ENCODE peak calls at places on chromosomes 1 and 21, in nine cellular contexts. J is K562, Q is left lung, D is endodermal cell, T is HAP-1, A is OCI-LY7, L is mesenchymal stem cell, C is breast epithelium, M is gastrocnemius medialis. G is an unnamed sample.

GRCh38 chr1:206075786-206076725 is 23.1 kb downstream of the RHEX start:
- DNase-seq in J (no peak), Q (no peak), D (peak; percentile 61), T (no peak), A (no peak), L (peak; percentile 26), C (no peak), M (no peak), G (no peak)

GRCh38 chr1:33182896-33183295 is 1.1 kb upstream of the TRIM62 start:
- DNase-seq in J (no peak), Q (no peak), D (no peak), T (no peak), A (no peak), L (no peak), C (no peak), M (no peak), G (no peak)

GRCh38 chr1:119544165-119544762 is 37.3 kb downstream of the HSD3B1 start:
- DNase-seq in J (peak; percentile 17), Q (no peak), D (peak; percentile 86), T (no peak), A (peak; percentile 6), L (peak; percentile 2), C (no peak), M (no peak), G (no peak)

GRCh38 chr1:217311766-217312165 is 319.1 kb downstream of the GPATCH2 start:
- DNase-seq in J (no peak), Q (no peak), D (peak; percentile 75), T (peak; percentile 47), A (no peak), L (no peak), C (no peak), M (no peak), G (no peak)

GRCh38 chr21:29549614-29550013 is 250.9 kb downstream of the BACH1 start:
- DNase-seq in J (no peak), Q (no peak), D (no peak), T (no peak), A (no peak), L (no peak), C (no peak), M (no peak), G (no peak)

GRCh38 chr1:203643213-203644045 is 16.8 kb downstream of the ATP2B4 start:
- DNase-seq in J (no peak), Q (no peak), D (no peak), T (no peak), A (no peak), L (peak; percentile 36), C (no peak), M (no peak), G (no peak)

GRCh38 chr1:160406131-160406968 is 6.0 kb downstream of the VANGL2 start:
- DNase-seq in J (no peak), Q (no peak), D (peak; percentile 56), T (no peak), A (no peak), L (no peak), C (no peak), M (no peak), G (no peak)

GRCh38 chr1:198771562-198772153 is 132.8 kb downstream of the PTPRC start:
- DNase-seq in J (peak; percentile 16), Q (no peak), D (no peak), T (peak; percentile 50), A (peak; percentile 62), L (peak; percentile 69), C (no peak), M (no peak), G (no peak)

GRCh38 chr1:28668191-28668955 is at the start of gene GMEB1:
- DNase-seq in J (peak; percentile 99), Q (peak; percentile 97), D (peak; percentile 93), T (peak; percentile 90), A (peak; percentile 93), L (peak; percentile 86), C (peak; percentile 79), M (peak; percentile 85), G (peak; percentile 39)

GRCh38 chr1:89894210-89894668 is 73.4 kb downstream of the LRRC8D start:
- DNase-seq in J (no peak), Q (no peak), D (no peak), T (no peak), A (no peak), L (peak; percentile 80), C (no peak), M (no peak), G (no peak)

GRCh38 chr21:28516996-28517592 is 475.6 kb downstream of the LTN1 start:
- DNase-seq in J (no peak), Q (peak; percentile 53), D (peak; percentile 96), T (peak; percentile 34), A (peak; percentile 88), L (peak; percentile 52), C (peak; percentile 57), M (peak; percentile 37), G (peak; percentile 70)

GRCh38 chr1:192521734-192522133 is 53.8 kb upstream of the RGS1 start:
- DNase-seq in J (no peak), Q (no peak), D (no peak), T (no peak), A (no peak), L (no peak), C (no peak), M (no peak), G (no peak)

GRCh38 chr21:37670883-37671282 is 245.4 kb downstream of the KCNJ6 start:
- DNase-seq in J (no peak), Q (peak; percentile 49), D (no peak), T (no peak), A (no peak), L (peak; percentile 4), C (no peak), M (no peak), G (no peak)

GRCh38 chr1:13996334-13996733 is 296.3 kb downstream of the PRDM2 start:
- DNase-seq in J (no peak), Q (no peak), D (peak; percentile 52), T (no peak), A (no peak), L (no peak), C (no peak), M (no peak), G (no peak)

GRCh38 chr1:22428672-22429071 is 23.0 kb upstream of the ZBTB40 start:
- DNase-seq in J (peak; percentile 85), Q (no peak), D (peak; percentile 61), T (peak; percentile 43), A (peak; percentile 88), L (peak; percentile 66), C (no peak), M (no peak), G (peak; percentile 28)

GRCh38 chr1:159946242-159947187 is 1.1 kb upstream of the IGSF9 start:
- DNase-seq in J (no peak), Q (no peak), D (peak; percentile 43), T (no peak), A (no peak), L (no peak), C (no peak), M (no peak), G (no peak)

GRCh38 chr1:238113222-238113621 is 222.5 kb upstream of the ZP4 start:
- DNase-seq in J (no peak), Q (no peak), D (no peak), T (peak; percentile 62), A (no peak), L (no peak), C (no peak), M (no peak), G (no peak)

GRCh38 chr1:108829498-108829916 is 27.4 kb downstream of the AKNAD1 start:
- DNase-seq in J (no peak), Q (no peak), D (no peak), T (no peak), A (no peak), L (peak; percentile 76), C (no peak), M (no peak), G (no peak)

GRCh38 chr1:3313579-3313955 is 140.9 kb upstream of the ARHGEF16 start:
- DNase-seq in J (no peak), Q (peak; percentile 84), D (peak; percentile 73), T (no peak), A (no peak), L (peak; percentile 82), C (peak; percentile 77), M (peak; percentile 56), G (peak; percentile 97)

GRCh38 chr1:146013566-146013937 is 8.0 kb downstream of the HJV start:
- DNase-seq in J (no peak), Q (no peak), D (no peak), T (no peak), A (no peak), L (no peak), C (no peak), M (no peak), G (no peak)

GRCh38 chr1:233112184-233113008 is 162.0 kb downstream of the NTPCR start:
- DNase-seq in J (no peak), Q (no peak), D (peak; percentile 55), T (no peak), A (no peak), L (peak; percentile 34), C (no peak), M (no peak), G (no peak)

GRCh38 chr1:231796141-231796540 is 169.6 kb downstream of the DISC1 start:
- DNase-seq in J (no peak), Q (no peak), D (no peak), T (no peak), A (no peak), L (no peak), C (no peak), M (no peak), G (no peak)

GRCh38 chr1:209383907-209384709 is 199.4 kb upstream of the CAMK1G start:
- DNase-seq in J (no peak), Q (no peak), D (peak; percentile 62), T (no peak), A (no peak), L (no peak), C (no peak), M (no peak), G (no peak)
- H3K4me1 ChIP-seq in J (no peaks in the 10 kb centered on the region), Q (no peaks in the 10 kb centered on the region), D (peaks cover 46% of the 10 kb centered on the region), T (peaks cover 5% of the 10 kb centered on the region), A (no peaks in the 10 kb centered on the region), L (peaks cover 7% of the 10 kb centered on the region), C (no peaks in the 10 kb centered on the region), M (no peaks in the 10 kb centered on the region), G (no peaks in the 10 kb centered on the region)

DNA sequence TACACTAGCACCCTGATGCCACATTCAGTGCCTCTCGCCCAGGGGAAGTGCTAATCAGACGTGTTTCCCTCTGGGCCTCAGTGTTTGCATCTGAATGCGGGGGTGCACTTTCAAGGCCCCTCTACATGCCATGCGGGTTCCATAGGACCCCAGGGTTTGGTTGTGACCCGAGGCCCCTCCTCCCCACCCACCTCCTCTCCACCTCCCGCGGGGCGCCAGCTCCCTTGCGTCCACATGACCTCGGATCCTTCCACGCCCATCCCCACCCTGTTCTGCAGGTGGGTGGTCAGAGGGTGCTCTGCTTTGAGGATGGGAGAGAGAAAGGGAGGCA is 5.1 kb upstream of the RUNX3 start:
- DNase-seq in J (no peak), Q (peak; percentile 71), D (no peak), T (no peak), A (peak; percentile 30), L (no peak), C (no peak), M (no peak), G (no peak)
- H3K4me1 ChIP-seq in J (no peaks in the 10 kb centered on the region), Q (peaks cover 5% of the 10 kb centered on the region), D (no peaks in the 10 kb centered on the region), T (peaks cover 12% of the 10 kb centered on the region), A (peaks cover 51% of the 10 kb centered on the region), L (peaks cover 9% of the 10 kb centered on the region), C (no peaks in the 10 kb centered on the region), M (peaks cover 8% of the 10 kb centered on the region), G (peaks cover 4% of the 10 kb centered on the region)

GRCh38 chr1:183212870-183213269 is 26.8 kb downstream of the LAMC2 start:
- DNase-seq in J (no peak), Q (no peak), D (no peak), T (no peak), A (no peak), L (no peak), C (no peak), M (no peak), G (no peak)
- H3K4me1 ChIP-seq in J (no peaks in the 10 kb centered on the region), Q (peaks cover 6% of the 10 kb centered on the region), D (no peaks in the 10 kb centered on the region), T (no peaks in the 10 kb centered on the region), A (no peaks in the 10 kb centered on the region), L (no peaks in the 10 kb centered on the region), C (no peaks in the 10 kb centered on the region), M (peaks cover 5% of the 10 kb centered on the region), G (peaks cover 11% of the 10 kb centered on the region)

GRCh38 chr1:154961207-154961496 is 430 bp downstream of the PYGO2 start:
- DNase-seq in J (no peak), Q (no peak), D (no peak), T (peak; percentile 39), A (no peak), L (no peak), C (no peak), M (no peak), G (no peak)
- H3K4me1 ChIP-seq in J (peaks cover 29% of the 10 kb centered on the region), Q (peaks cover 23% of the 10 kb centered on the region), D (peaks cover 6% of the 10 kb centered on the region), T (peaks cover 12% of the 10 kb centered on the region), A (peaks cover 37% of the 10 kb centered on the region), L (peaks cover 27% of the 10 kb centered on the region), C (peaks cover 18% of the 10 kb centered on the region), M (peaks cover 40% of the 10 kb centered on the region), G (peaks cover 3% of the 10 kb centered on the region)